ENCODE peak calls at places on chromosomes 6 and 20, in six cellular contexts. L, H, M, T, K and U are unnamed samples.

GRCh38 chr6:89518352-89519055 is 85.6 kb downstream of the ANKRD6 start:
- DNase-seq in T (no peak), K (no peak), M (no peak), L (no peak), H (no peak), U (no peak)

GRCh38 chr6:108714012-108714773 is 134.0 kb upstream of the ARMC2 start:
- DNase-seq in T (no peak), L (peak), K (peak), M (no peak), H (no peak), U (peak)

GRCh38 chr6:14711056-14711703 is 534.7 kb upstream of the JARID2 start:
- DNase-seq in K (peak), L (no peak), T (peak), H (peak), M (peak), U (peak)

GRCh38 chr6:160882019-160882418 is 109.5 kb upstream of the MAP3K4 start:
- DNase-seq in M (no peak), T (no peak), K (no peak), H (no peak), L (no peak), U (no peak)

GRCh38 chr20:37902504-37903313 is at the start of gene VSTM2L:
- DNase-seq in T (peak), L (no peak), H (no peak), M (peak), K (peak), U (peak)

GRCh38 chr6:496649-497048 is 105.1 kb downstream of the IRF4 start:
- DNase-seq in T (no peak), H (no peak), M (no peak), K (no peak), L (no peak), U (no peak)

GRCh38 chr20:35619196-35620095 is 3.8 kb downstream of the SPAG4 start:
- DNase-seq in L (peak), T (peak), H (peak), K (peak), M (peak), U (peak)

GRCh38 chr20:36969478-36970186 is 18.1 kb upstream of the SAMHD1 start:
- DNase-seq in L (no peak), T (no peak), K (no peak), M (no peak), H (peak), U (no peak)

GRCh38 chr6:42177514-42178364 is 4.6 kb downstream of the GUCA1A start:
- DNase-seq in M (peak), H (peak), L (no peak), T (peak), K (no peak), U (no peak)

GRCh38 chr6:166999145-166999844 is at the start of gene CEP43:
- DNase-seq in M (peak), H (peak), T (peak), L (peak), K (peak), U (peak)
- TF ChIP-seq CTCF in M (no peak), H (no peak), T (peak), L (no peak), K (no peak), U (no peak)

DNA sequence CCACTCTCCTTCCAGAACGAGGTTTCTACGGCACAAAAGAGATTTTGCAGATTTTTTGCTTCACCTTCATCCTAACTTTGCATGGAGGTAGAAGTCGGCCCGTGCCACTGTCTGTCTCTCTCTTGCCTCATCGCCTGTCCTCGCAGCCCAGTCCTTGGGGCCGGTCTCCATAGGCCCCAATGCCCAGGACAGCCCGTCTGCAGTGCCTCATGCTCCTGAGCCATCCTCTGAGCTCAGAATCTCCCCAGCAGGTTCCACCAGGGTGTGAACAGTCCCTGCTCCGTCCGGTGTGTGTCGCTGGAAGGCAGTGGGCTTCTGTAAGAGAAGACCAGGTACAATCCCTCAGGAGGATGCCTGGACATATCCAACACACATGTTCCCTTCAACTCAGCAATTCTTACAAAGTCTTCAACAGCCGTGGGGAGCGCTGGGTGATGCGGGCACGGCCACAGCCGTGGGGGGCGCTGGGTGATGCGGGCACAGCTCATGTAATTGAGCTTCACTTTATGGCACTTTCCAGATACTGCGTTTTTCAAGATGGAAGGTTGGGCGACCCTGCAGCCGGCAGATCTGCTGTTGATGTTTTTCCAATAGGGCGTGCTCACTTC is 231.9 kb downstream of the DLL1 start:
- DNase-seq in T (no peak), H (no peak), L (no peak), K (no peak), M (no peak), U (no peak)
- TF ChIP-seq CTCF in T (no peak), H (no peak), L (no peak), K (no peak), M (no peak), U (no peak)

GRCh38 chr6:30981942-30982772 is 1.4 kb upstream of the MUC21 start:
- DNase-seq in M (peak), T (peak), H (no peak), L (peak), K (peak), U (peak)
- TF ChIP-seq CTCF in M (peak), T (no peak), H (no peak), L (peak), K (peak), U (no peak)

DNA sequence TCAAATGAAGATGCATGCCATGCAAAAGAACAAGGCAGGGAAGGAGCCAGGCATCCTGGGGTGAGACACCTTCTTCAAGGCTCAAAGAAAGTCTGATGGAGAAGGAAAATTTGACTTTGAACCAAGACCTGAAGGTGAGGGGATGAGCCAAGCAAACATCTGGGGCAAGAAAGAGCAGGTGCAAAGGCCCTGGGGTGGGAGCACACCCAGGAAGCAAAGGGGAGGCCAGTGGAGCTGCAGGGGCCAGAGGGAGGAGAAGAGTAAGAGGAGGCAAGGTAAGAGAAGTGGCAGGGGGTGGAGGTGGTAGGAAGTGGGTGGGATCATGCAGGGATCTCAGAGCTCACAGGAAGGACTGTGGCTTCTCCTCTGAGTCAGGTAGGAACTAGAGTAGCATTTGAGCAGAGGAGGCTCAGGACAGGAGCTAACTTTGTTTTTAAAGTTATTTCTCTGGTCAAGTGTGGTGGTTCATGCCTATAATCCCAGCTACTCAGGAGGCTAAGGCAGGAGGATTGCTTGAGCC is 49.6 kb downstream of the SLC13A3 start:
- DNase-seq in K (no peak), H (no peak), T (no peak), L (no peak), M (no peak), U (no peak)
- TF ChIP-seq CTCF in K (no peak), H (no peak), T (no peak), L (no peak), M (no peak), U (no peak)

DNA sequence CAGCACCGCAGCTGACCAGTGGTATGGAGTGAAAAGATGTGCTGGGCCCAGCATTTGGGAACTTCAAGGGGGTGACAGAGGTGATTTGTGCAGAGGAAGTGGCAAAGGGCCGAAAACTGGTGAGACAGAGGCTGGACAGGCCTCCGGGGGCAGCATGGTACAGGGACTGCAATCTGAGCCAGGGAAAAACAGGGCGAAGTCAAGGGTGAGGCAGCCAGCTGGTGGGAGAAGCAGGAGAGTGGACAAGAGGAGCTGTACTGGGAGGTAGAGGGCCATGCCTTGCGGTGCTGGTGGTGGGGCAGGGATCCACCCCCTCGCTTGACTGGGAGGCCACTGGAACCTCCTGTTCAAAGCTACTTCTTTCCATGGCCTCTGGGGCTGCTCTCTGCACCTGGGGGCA is 7.3 kb upstream of the GFRA4 start:
- DNase-seq in K (peak), H (no peak), T (no peak), M (peak), L (no peak), U (no peak)
- TF ChIP-seq CTCF in K (peak), H (no peak), T (no peak), M (peak), L (no peak), U (no peak)

DNA sequence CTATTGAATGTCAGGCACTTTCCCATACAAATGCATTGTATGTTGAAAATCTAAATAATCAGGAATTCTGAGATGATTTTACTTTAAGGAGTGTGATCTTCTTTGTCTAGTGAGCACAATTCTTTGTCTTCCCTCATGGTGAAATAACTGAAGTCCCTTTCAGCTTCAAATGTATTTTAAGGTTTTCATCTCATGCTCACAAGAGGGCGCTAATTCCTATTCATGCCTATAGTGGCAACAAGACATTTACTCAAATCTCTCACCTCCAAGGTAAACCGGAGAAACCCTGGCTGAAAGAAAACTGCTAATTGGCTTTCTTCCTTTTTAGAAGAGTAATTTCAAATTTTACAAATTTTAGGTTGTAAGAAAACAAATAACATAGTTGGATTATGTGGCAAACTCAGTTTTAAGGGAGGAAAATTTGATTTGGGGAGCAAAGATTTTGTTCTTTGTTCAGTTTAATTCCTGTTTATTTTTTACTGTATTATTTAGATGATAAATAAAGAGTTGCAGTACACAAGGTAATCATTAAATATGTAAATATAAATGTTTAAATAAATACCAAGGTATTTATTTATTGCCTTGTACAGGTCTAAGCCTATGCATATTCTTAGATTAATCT is 69.1 kb downstream of the SLC35F1 start:
- DNase-seq in H (peak), M (peak), L (no peak), K (peak), T (peak), U (peak)
- TF ChIP-seq CTCF in H (peak), M (peak), L (peak), K (peak), T (peak), U (peak)